ENCODE peak calls at places on chromosomes 12 and 14, in ten cellular contexts. One of them, this sample, is unnamed.

GRCh38 chr14:67133595-67134441 is 55.4 kb upstream of the GARIN2 start:
- DNase-seq in lower lobe of right lung: no peak
- DNase-seq in MG63: no peak
- DNase-seq in NT2/D1: no peak
- DNase-seq in IMR-90: peak; percentile 14
- DNase-seq in fibroblast of lung: no peak
- DNase-seq in A673: no peak
- DNase-seq in endodermal cell: no peak
- DNase-seq in stomach: no peak
- DNase-seq in ascending aorta: no peak
- DNase-seq in this sample: no peak

GRCh38 chr14:94328196-94328595 is 5.1 kb upstream of the SERPINA6 start:
- DNase-seq in ascending aorta: no peak
- DNase-seq in A673: no peak
- DNase-seq in IMR-90: no peak
- DNase-seq in lower lobe of right lung: no peak
- DNase-seq in NT2/D1: no peak
- DNase-seq in MG63: no peak
- DNase-seq in endodermal cell: peak; percentile 5
- DNase-seq in fibroblast of lung: no peak
- DNase-seq in stomach: no peak
- DNase-seq in this sample: no peak

GRCh38 chr14:44564908-44565307 is 57.8 kb upstream of the FSCB start:
- DNase-seq in lower lobe of right lung: no peak
- DNase-seq in stomach: no peak
- DNase-seq in fibroblast of lung: peak; percentile 10
- DNase-seq in IMR-90: peak; percentile 6
- DNase-seq in A673: peak; percentile 17
- DNase-seq in MG63: no peak
- DNase-seq in endodermal cell: no peak
- DNase-seq in NT2/D1: no peak
- DNase-seq in ascending aorta: no peak
- DNase-seq in this sample: no peak

GRCh38 chr12:67958187-67958586 is 31.1 kb upstream of the IFNG-AS1 start:
- DNase-seq in NT2/D1: no peak
- DNase-seq in stomach: no peak
- DNase-seq in IMR-90: no peak
- DNase-seq in ascending aorta: no peak
- DNase-seq in lower lobe of right lung: no peak
- DNase-seq in endodermal cell: no peak
- DNase-seq in MG63: no peak
- DNase-seq in A673: no peak
- DNase-seq in fibroblast of lung: no peak
- DNase-seq in this sample: no peak

GRCh38 chr12:93032748-93033147 is 103.7 kb upstream of the EEA1 start:
- DNase-seq in fibroblast of lung: peak; percentile 14
- DNase-seq in lower lobe of right lung: no peak
- DNase-seq in MG63: no peak
- DNase-seq in endodermal cell: no peak
- DNase-seq in NT2/D1: no peak
- DNase-seq in ascending aorta: no peak
- DNase-seq in stomach: no peak
- DNase-seq in A673: no peak
- DNase-seq in IMR-90: peak; percentile 63
- DNase-seq in this sample: no peak

GRCh38 chr14:26138764-26139445 is 458.9 kb downstream of the NOVA1 start:
- DNase-seq in MG63: peak; percentile 1
- DNase-seq in ascending aorta: no peak
- DNase-seq in lower lobe of right lung: no peak
- DNase-seq in NT2/D1: no peak
- DNase-seq in stomach: no peak
- DNase-seq in endodermal cell: no peak
- DNase-seq in fibroblast of lung: peak; percentile 8
- DNase-seq in A673: peak; percentile 77
- DNase-seq in IMR-90: no peak
- DNase-seq in this sample: no peak

GRCh38 chr14:92783813-92784431 is 10.2 kb upstream of the GOLGA5 start:
- DNase-seq in A673: peak; percentile 68
- DNase-seq in stomach: no peak
- DNase-seq in IMR-90: peak; percentile 75
- DNase-seq in ascending aorta: no peak
- DNase-seq in MG63: no peak
- DNase-seq in NT2/D1: no peak
- DNase-seq in lower lobe of right lung: no peak
- DNase-seq in fibroblast of lung: peak; percentile 82
- DNase-seq in endodermal cell: no peak
- DNase-seq in this sample: no peak

GRCh38 chr14:53472306-53472705 is 319.2 kb upstream of the DDHD1 start:
- DNase-seq in ascending aorta: no peak
- DNase-seq in stomach: no peak
- DNase-seq in lower lobe of right lung: no peak
- DNase-seq in fibroblast of lung: no peak
- DNase-seq in MG63: no peak
- DNase-seq in endodermal cell: no peak
- DNase-seq in A673: no peak
- DNase-seq in NT2/D1: no peak
- DNase-seq in IMR-90: peak; percentile 34
- DNase-seq in this sample: no peak

GRCh38 chr14:75254901-75255300 is 23.7 kb upstream of the FOS start:
- DNase-seq in lower lobe of right lung: no peak
- DNase-seq in stomach: no peak
- DNase-seq in A673: no peak
- DNase-seq in endodermal cell: no peak
- DNase-seq in MG63: no peak
- DNase-seq in ascending aorta: no peak
- DNase-seq in NT2/D1: no peak
- DNase-seq in IMR-90: no peak
- DNase-seq in fibroblast of lung: no peak
- DNase-seq in this sample: no peak

GRCh38 chr14:30195946-30196345 is 268.3 kb upstream of the PRKD1 start:
- DNase-seq in MG63: no peak
- DNase-seq in fibroblast of lung: peak; percentile 19
- DNase-seq in stomach: no peak
- DNase-seq in NT2/D1: peak; percentile 13
- DNase-seq in A673: peak; percentile 5
- DNase-seq in IMR-90: peak; percentile 15
- DNase-seq in endodermal cell: no peak
- DNase-seq in ascending aorta: no peak
- DNase-seq in lower lobe of right lung: no peak
- DNase-seq in this sample: no peak

DNA sequence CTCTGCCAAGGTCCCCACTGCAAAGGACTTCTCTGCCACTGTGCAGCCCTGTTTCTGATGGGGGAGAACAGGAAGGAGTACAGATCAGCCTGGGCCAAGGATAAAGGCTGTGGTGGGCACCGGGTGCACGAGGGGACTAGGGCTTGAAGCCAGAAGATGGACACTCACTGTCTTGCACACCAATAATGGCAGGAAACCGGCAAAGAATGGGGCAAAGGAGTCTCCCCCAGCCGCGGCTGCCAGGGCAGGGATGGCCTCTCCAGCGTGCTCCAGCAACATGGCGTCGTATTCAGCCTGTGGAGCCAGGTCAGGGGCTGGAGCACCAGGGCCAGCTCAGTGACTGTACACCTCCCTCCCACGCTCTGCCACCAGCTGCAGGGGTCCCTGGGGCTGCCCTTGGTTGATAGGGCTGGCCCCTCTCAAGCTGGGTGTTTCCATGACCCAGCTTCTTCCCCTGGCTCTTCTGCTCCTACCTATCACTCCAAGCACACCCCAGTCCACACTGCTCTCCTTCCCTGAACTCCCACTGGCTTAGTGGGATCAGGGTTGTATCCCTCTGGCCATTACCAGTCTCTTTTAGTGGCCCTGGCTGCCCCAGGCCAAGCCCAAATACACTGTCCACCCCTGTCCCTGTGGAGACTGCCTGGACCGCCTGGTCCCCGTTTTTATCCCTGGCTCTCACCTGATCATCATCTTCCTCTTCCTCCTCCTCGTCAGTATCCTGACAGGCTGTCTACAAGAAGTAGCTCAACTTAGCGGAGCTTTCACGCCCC is 6.3 kb downstream of the IPO4 start:
- DNase-seq in fibroblast of lung: no peak
- DNase-seq in endodermal cell: no peak
- DNase-seq in A673: no peak
- DNase-seq in ascending aorta: no peak
- DNase-seq in stomach: no peak
- DNase-seq in NT2/D1: no peak
- DNase-seq in lower lobe of right lung: no peak
- DNase-seq in IMR-90: no peak
- DNase-seq in MG63: no peak
- DNase-seq in this sample: no peak
- H3K36me3 ChIP-seq in fibroblast of lung: peaks cover 44% of the 10 kb centered on the region
- H3K36me3 ChIP-seq in endodermal cell: peaks cover 74% of the 10 kb centered on the region
- H3K36me3 ChIP-seq in A673: peaks cover 71% of the 10 kb centered on the region
- H3K36me3 ChIP-seq in ascending aorta: peaks cover 84% of the 10 kb centered on the region
- H3K36me3 ChIP-seq in stomach: peaks cover 98% of the 10 kb centered on the region
- H3K36me3 ChIP-seq in NT2/D1: peaks cover 96% of the 10 kb centered on the region
- H3K36me3 ChIP-seq in lower lobe of right lung: peaks cover 96% of the 10 kb centered on the region
- H3K36me3 ChIP-seq in IMR-90: peaks cover 83% of the 10 kb centered on the region
- H3K36me3 ChIP-seq in MG63: peaks cover 35% of the 10 kb centered on the region
- H3K36me3 ChIP-seq in this sample: peaks cover 59% of the 10 kb centered on the region

GRCh38 chr14:34075095-34075744 is 124.3 kb upstream of the EGLN3 start:
- DNase-seq in lower lobe of right lung: no peak
- DNase-seq in stomach: no peak
- DNase-seq in fibroblast of lung: no peak
- DNase-seq in IMR-90: no peak
- DNase-seq in endodermal cell: no peak
- DNase-seq in NT2/D1: no peak
- DNase-seq in MG63: no peak
- DNase-seq in ascending aorta: no peak
- DNase-seq in A673: no peak
- DNase-seq in this sample: no peak
- H3K36me3 ChIP-seq in lower lobe of right lung: no peaks in the 10 kb centered on the region
- H3K36me3 ChIP-seq in stomach: no peaks in the 10 kb centered on the region
- H3K36me3 ChIP-seq in fibroblast of lung: no peaks in the 10 kb centered on the region
- H3K36me3 ChIP-seq in IMR-90: no peaks in the 10 kb centered on the region
- H3K36me3 ChIP-seq in endodermal cell: no peaks in the 10 kb centered on the region
- H3K36me3 ChIP-seq in NT2/D1: no peaks in the 10 kb centered on the region
- H3K36me3 ChIP-seq in MG63: no peaks in the 10 kb centered on the region
- H3K36me3 ChIP-seq in ascending aorta: no peaks in the 10 kb centered on the region
- H3K36me3 ChIP-seq in A673: no peaks in the 10 kb centered on the region
- H3K36me3 ChIP-seq in this sample: no peaks in the 10 kb centered on the region

GRCh38 chr14:64942531-64943111 is at the start of gene GPX2:
- DNase-seq in NT2/D1: no peak
- DNase-seq in lower lobe of right lung: no peak
- DNase-seq in fibroblast of lung: no peak
- DNase-seq in ascending aorta: no peak
- DNase-seq in MG63: no peak
- DNase-seq in A673: no peak
- DNase-seq in IMR-90: no peak
- DNase-seq in endodermal cell: peak; percentile 70
- DNase-seq in stomach: peak; percentile 84
- DNase-seq in this sample: no peak

GRCh38 chr14:64944861-64945260 is 2.3 kb upstream of the GPX2 start:
- DNase-seq in ascending aorta: no peak
- DNase-seq in fibroblast of lung: no peak
- DNase-seq in A673: no peak
- DNase-seq in endodermal cell: peak; percentile 29
- DNase-seq in NT2/D1: no peak
- DNase-seq in IMR-90: no peak
- DNase-seq in stomach: no peak
- DNase-seq in lower lobe of right lung: no peak
- DNase-seq in MG63: no peak
- DNase-seq in this sample: no peak

GRCh38 chr14:64945431-64945830 is 2.9 kb upstream of the GPX2 start:
- DNase-seq in stomach: no peak
- DNase-seq in IMR-90: no peak
- DNase-seq in MG63: no peak
- DNase-seq in A673: no peak
- DNase-seq in endodermal cell: peak; percentile 42
- DNase-seq in fibroblast of lung: no peak
- DNase-seq in lower lobe of right lung: no peak
- DNase-seq in NT2/D1: no peak
- DNase-seq in ascending aorta: no peak
- DNase-seq in this sample: no peak

GRCh38 chr14:64943556-64943955 is 1.0 kb upstream of the GPX2 start:
- DNase-seq in fibroblast of lung: no peak
- DNase-seq in endodermal cell: peak; percentile 45
- DNase-seq in stomach: no peak
- DNase-seq in MG63: no peak
- DNase-seq in ascending aorta: no peak
- DNase-seq in lower lobe of right lung: no peak
- DNase-seq in IMR-90: no peak
- DNase-seq in NT2/D1: no peak
- DNase-seq in A673: no peak
- DNase-seq in this sample: no peak

GRCh38 chr14:64943981-64944520 is 1.5 kb upstream of the GPX2 start:
- DNase-seq in NT2/D1: no peak
- DNase-seq in ascending aorta: no peak
- DNase-seq in IMR-90: no peak
- DNase-seq in MG63: no peak
- DNase-seq in A673: no peak
- DNase-seq in stomach: no peak
- DNase-seq in lower lobe of right lung: no peak
- DNase-seq in endodermal cell: peak; percentile 33
- DNase-seq in fibroblast of lung: no peak
- DNase-seq in this sample: no peak
- H3K36me3 ChIP-seq in NT2/D1: peaks cover 48% of the 10 kb centered on the region
- H3K36me3 ChIP-seq in ascending aorta: peaks cover 19% of the 10 kb centered on the region
- H3K36me3 ChIP-seq in IMR-90: peaks cover 21% of the 10 kb centered on the region
- H3K36me3 ChIP-seq in MG63: no peaks in the 10 kb centered on the region
- H3K36me3 ChIP-seq in A673: peaks cover 3% of the 10 kb centered on the region
- H3K36me3 ChIP-seq in stomach: peaks cover 50% of the 10 kb centered on the region
- H3K36me3 ChIP-seq in lower lobe of right lung: peaks cover 31% of the 10 kb centered on the region
- H3K36me3 ChIP-seq in endodermal cell: peaks cover 5% of the 10 kb centered on the region
- H3K36me3 ChIP-seq in fibroblast of lung: no peaks in the 10 kb centered on the region
- H3K36me3 ChIP-seq in this sample: peaks cover 6% of the 10 kb centered on the region

GRCh38 chr12:105172037-105172436 is 63.9 kb downstream of the APPL2 start:
- DNase-seq in fibroblast of lung: no peak
- DNase-seq in MG63: no peak
- DNase-seq in IMR-90: no peak
- DNase-seq in NT2/D1: no peak
- DNase-seq in A673: no peak
- DNase-seq in ascending aorta: no peak
- DNase-seq in stomach: no peak
- DNase-seq in endodermal cell: no peak
- DNase-seq in lower lobe of right lung: no peak
- DNase-seq in this sample: no peak

GRCh38 chr12:105167346-105167745 is 59.8 kb downstream of the WASHC4 start:
- DNase-seq in ascending aorta: no peak
- DNase-seq in stomach: no peak
- DNase-seq in endodermal cell: no peak
- DNase-seq in A673: no peak
- DNase-seq in NT2/D1: no peak
- DNase-seq in MG63: no peak
- DNase-seq in lower lobe of right lung: no peak
- DNase-seq in fibroblast of lung: peak; percentile 14
- DNase-seq in IMR-90: peak; percentile 53
- DNase-seq in this sample: peak; percentile 6

GRCh38 chr12:105166736-105167135 is 59.2 kb downstream of the WASHC4 start:
- DNase-seq in IMR-90: peak; percentile 54
- DNase-seq in ascending aorta: no peak
- DNase-seq in lower lobe of right lung: no peak
- DNase-seq in endodermal cell: no peak
- DNase-seq in NT2/D1: no peak
- DNase-seq in stomach: no peak
- DNase-seq in A673: no peak
- DNase-seq in MG63: no peak
- DNase-seq in fibroblast of lung: peak; percentile 42
- DNase-seq in this sample: no peak

GRCh38 chr12:105168006-105168405 is 60.5 kb downstream of the WASHC4 start:
- DNase-seq in stomach: no peak
- DNase-seq in ascending aorta: no peak
- DNase-seq in lower lobe of right lung: no peak
- DNase-seq in IMR-90: no peak
- DNase-seq in fibroblast of lung: no peak
- DNase-seq in MG63: no peak
- DNase-seq in endodermal cell: no peak
- DNase-seq in NT2/D1: no peak
- DNase-seq in A673: no peak
- DNase-seq in this sample: no peak

GRCh38 chr12:105170139-105170538 is 62.6 kb downstream of the WASHC4 start:
- DNase-seq in MG63: no peak
- DNase-seq in IMR-90: no peak
- DNase-seq in fibroblast of lung: no peak
- DNase-seq in A673: no peak
- DNase-seq in endodermal cell: no peak
- DNase-seq in lower lobe of right lung: no peak
- DNase-seq in stomach: no peak
- DNase-seq in NT2/D1: no peak
- DNase-seq in ascending aorta: no peak
- DNase-seq in this sample: no peak
- H3K36me3 ChIP-seq in MG63: peaks cover 58% of the 10 kb centered on the region
- H3K36me3 ChIP-seq in IMR-90: peaks cover 19% of the 10 kb centered on the region
- H3K36me3 ChIP-seq in fibroblast of lung: peaks cover 8% of the 10 kb centered on the region
- H3K36me3 ChIP-seq in A673: peaks cover 27% of the 10 kb centered on the region
- H3K36me3 ChIP-seq in endodermal cell: peaks cover 76% of the 10 kb centered on the region
- H3K36me3 ChIP-seq in lower lobe of right lung: peaks cover 90% of the 10 kb centered on the region
- H3K36me3 ChIP-seq in stomach: peaks cover 82% of the 10 kb centered on the region
- H3K36me3 ChIP-seq in NT2/D1: peaks cover 53% of the 10 kb centered on the region
- H3K36me3 ChIP-seq in ascending aorta: peaks cover 63% of the 10 kb centered on the region
- H3K36me3 ChIP-seq in this sample: peaks cover 1% of the 10 kb centered on the region

This sample was measured in BJ.